ENCODE peak calls at places on chromosomes 2 and 18, in five cellular contexts. W is M059J, G is GDM1, L is putamen, A is fibroblast of the aortic adventitia. S is an unnamed sample.

GRCh38 chr2:179104736-179105135 is 54.8 kb upstream of the CCDC141 start:
- DNase-seq in G (no peak), W (peak), A (peak), L (no peak), S (peak)

GRCh38 chr18:46562674-46563192 is 94.3 kb downstream of the LOXHD1 start:
- DNase-seq in A (no peak), W (no peak), L (no peak), G (no peak), S (no peak)

GRCh38 chr2:238498691-238499295 is 72.1 kb downstream of the ASB1 start:
- DNase-seq in A (no peak), W (no peak), G (no peak), L (no peak), S (no peak)

GRCh38 chr2:62409442-62409841 is 96.6 kb downstream of the TMEM17 start:
- DNase-seq in G (no peak), A (peak), L (no peak), W (peak), S (peak)

GRCh38 chr2:145739679-145740078 is 1219.8 kb upstream of the ZEB2 start:
- DNase-seq in A (no peak), G (no peak), W (no peak), L (no peak), S (no peak)

GRCh38 chr18:38545071-38545470 is 979.5 kb upstream of the CELF4 start:
- DNase-seq in A (no peak), W (peak), L (no peak), G (peak), S (no peak)

GRCh38 chr2:86788172-86788571 is 2.5 kb downstream of the CD8A start:
- DNase-seq in G (no peak), L (no peak), A (peak), W (no peak), S (no peak)

GRCh38 chr2:75808793-75809535 is 98.2 kb upstream of the GCFC2 start:
- DNase-seq in A (no peak), W (no peak), L (no peak), G (no peak), S (no peak)

GRCh38 chr2:179331066-179331465 is 66.4 kb upstream of the SESTD1 start:
- DNase-seq in W (peak), A (no peak), G (no peak), L (no peak), S (peak)

GRCh38 chr2:206442854-206443734 is at the start of gene ADAM23:
- DNase-seq in G (no peak), L (peak), W (peak), A (peak), S (peak)

GRCh38 chr2:23824777-23825212 is 102.1 kb downstream of the ATAD2B start:
- DNase-seq in G (peak), W (peak), A (peak), L (peak), S (peak)

GRCh38 chr2:178514664-178515063 is 34.4 kb downstream of the PLEKHA3 start:
- DNase-seq in W (peak), L (no peak), A (peak), G (no peak), S (peak)

GRCh38 chr2:71821856-71822255 is 325.8 kb downstream of the CYP26B1 start:
- DNase-seq in A (no peak), L (no peak), G (no peak), W (peak), S (peak)

GRCh38 chr2:37349376-37349775 is 4.9 kb downstream of the QPCT start:
- DNase-seq in G (no peak), L (no peak), A (no peak), W (peak), S (no peak)